ENCODE peak calls at places on chromosomes 7 and 10, in four cellular contexts. S is activated CD4-positive, alpha-beta T cell treated with anti-CD3 and anti-CD28 coated beads, Interleukin-2, amount 50 U/mL, for 24 hours; D is stimulated activated CD8-positive, alpha-beta memory T cell treated with anti-CD3 and anti-CD28 coated beads, Interleukin-7, amount 100 ng/mL, for 4 hours; B is stimulated activated CD4-positive, alpha-beta T cell treated with anti-CD3 and anti-CD28 coated beads, Interleukin-4, amount 100 ng/mL, for 4 hours. O is an unnamed sample.

GRCh38 chr10:88707429-88708110 is 1.5 kb downstream of the LIPK start:
- DNase-seq in D (no peak), B (no peak), S (no peak), O (no peak)

GRCh38 chr10:107157071-107157470 is 7.4 kb downstream of the SORCS1 start:
- DNase-seq in B (no peak), D (no peak), S (no peak), O (no peak)

GRCh38 chr10:87652261-87652660 is 7.4 kb upstream of the PAPSS2 start:
- DNase-seq in B (no peak), S (no peak), D (no peak), O (no peak)

GRCh38 chr7:519429-519973 is at the start of gene PDGFA:
- DNase-seq in S (no peak), D (no peak), B (peak; percentile 26), O (no peak)

GRCh38 chr10:70193391-70193844 is 23.1 kb upstream of the SAR1A start:
- DNase-seq in D (no peak), B (no peak), S (no peak), O (no peak)

GRCh38 chr7:131544449-131545425 is 11.7 kb downstream of the PODXL start:
- DNase-seq in B (no peak), D (no peak), S (no peak), O (no peak)

GRCh38 chr7:15916666-15917388 is 230.3 kb upstream of the MEOX2 start:
- DNase-seq in B (no peak), S (no peak), D (no peak), O (no peak)

GRCh38 chr7:120308171-120308570 is 35.2 kb downstream of the KCND2 start:
- DNase-seq in D (no peak), B (no peak), S (no peak), O (no peak)

GRCh38 chr10:49512121-49512809 is 26.7 kb downstream of the ERCC6 start:
- DNase-seq in B (no peak), S (no peak), D (no peak), O (no peak)

GRCh38 chr10:63675171-63675570 is 154.0 kb downstream of the REEP3 start:
- DNase-seq in B (no peak), D (no peak), S (no peak), O (no peak)

GRCh38 chr10:72275351-72276012 is 1.8 kb downstream of the DDIT4 start:
- DNase-seq in D (no peak), S (no peak), B (no peak), O (no peak)

GRCh38 chr7:31874631-31875374 is 187.8 kb downstream of the PPP1R17 start:
- DNase-seq in D (no peak), B (no peak), S (no peak), O (no peak)

GRCh38 chr10:50635286-50635685 is 11.5 kb upstream of the SGMS1 start:
- DNase-seq in S (no peak), D (no peak), B (no peak), O (no peak)

GRCh38 chr7:19772323-19772722 is 1.1 kb downstream of the TMEM196 start:
- DNase-seq in D (no peak), S (no peak), B (no peak), O (no peak)

GRCh38 chr7:47045169-47045568 is 536.7 kb downstream of the TNS3 start:
- DNase-seq in S (no peak), B (no peak), D (no peak), O (no peak)

O was measured in GOT3.